ENCODE peak calls at places on chromosomes 13 and 19, in seven cellular contexts. Z is left ventricle myocardium inferior, T is fibroblast of lung, O is psoas muscle, A is tibial nerve, K is left lung, R is A549. L is an unnamed sample.

GRCh38 chr19:7926021-7926726 is at the start of gene CTXN1:
- DNase-seq in K (peak), A (peak), T (peak), R (peak), Z (peak), O (peak), L (peak)

GRCh38 chr19:29812881-29813275 is 1.1 kb downstream of the CCNE1 start:
- DNase-seq in K (no peak), O (no peak), A (no peak), R (no peak), T (no peak), Z (no peak), L (no peak)

GRCh38 chr19:49224856-49225255 is 67.3 kb downstream of the TRPM4 start:
- DNase-seq in T (peak), K (peak), R (peak), Z (peak), O (peak), A (no peak), L (peak)

GRCh38 chr13:52034616-52035226 is 10.2 kb downstream of the UTP14C start:
- DNase-seq in T (no peak), A (no peak), Z (no peak), R (no peak), O (no peak), K (no peak), L (no peak)

GRCh38 chr19:42155796-42156195 is 23.6 kb upstream of the POU2F2 start:
- DNase-seq in Z (no peak), A (no peak), O (no peak), T (no peak), K (no peak), R (no peak), L (no peak)

GRCh38 chr19:17766543-17767131 is 15.4 kb downstream of the FCHO1 start:
- DNase-seq in T (peak), R (peak), Z (peak), A (peak), O (peak), K (peak), L (peak)

GRCh38 chr13:98960331-98961203 is 17.3 kb downstream of the DOCK9 start:
- DNase-seq in Z (no peak), T (no peak), O (no peak), A (no peak), R (no peak), K (no peak), L (no peak)

GRCh38 chr19:55373993-55374757 is 2.5 kb upstream of the TMEM190 start:
- DNase-seq in Z (no peak), K (no peak), A (no peak), T (peak), O (no peak), R (peak), L (no peak)

GRCh38 chr13:66513728-66514127 is 716.4 kb downstream of the PCDH9 start:
- DNase-seq in T (peak), A (no peak), K (no peak), Z (no peak), O (no peak), R (no peak), L (no peak)

GRCh38 chr13:114152285-114152645 is 19.8 kb upstream of the RASA3 start:
- DNase-seq in T (no peak), K (no peak), O (no peak), Z (no peak), R (no peak), A (no peak), L (no peak)

GRCh38 chr13:30735025-30735967 is at the start of gene ALOX5AP:
- DNase-seq in R (no peak), K (peak), Z (no peak), A (no peak), O (no peak), T (no peak), L (no peak)

GRCh38 chr19:45863840-45864628 is at the start of gene FOXA3:
- DNase-seq in T (peak), A (no peak), R (peak), Z (no peak), K (peak), O (peak), L (peak)

GRCh38 chr19:16764280-16764679 is 44.6 kb downstream of the NWD1 start:
- DNase-seq in R (no peak), Z (no peak), O (no peak), K (no peak), A (no peak), T (no peak), L (no peak)

GRCh38 chr19:21705393-21705792 is 62.0 kb downstream of the ZNF100 start:
- DNase-seq in O (no peak), R (no peak), A (no peak), Z (no peak), T (no peak), K (no peak), L (no peak)

GRCh38 chr13:74221752-74222151 is 87.5 kb upstream of the KLF12 start:
- DNase-seq in O (no peak), T (no peak), A (no peak), K (no peak), R (no peak), Z (no peak), L (no peak)

GRCh38 chr19:38224014-38224862 is at the start of gene DPF1:
- DNase-seq in R (peak), A (no peak), O (peak), K (no peak), Z (peak), T (peak), L (peak)

GRCh38 chr13:107665926-107666458 is 549.3 kb downstream of the LIG4 start:
- DNase-seq in O (no peak), R (no peak), Z (no peak), A (no peak), K (no peak), T (peak), L (no peak)

GRCh38 chr13:24745861-24746617 is 17.9 kb upstream of the RNF17 start:
- DNase-seq in O (no peak), K (no peak), R (no peak), T (peak), Z (no peak), A (no peak), L (no peak)

GRCh38 chr13:114010401-114011101 is 36.7 kb upstream of the C13orf46 start:
- DNase-seq in Z (no peak), T (no peak), R (no peak), K (no peak), A (no peak), O (peak), L (no peak)

GRCh38 chr13:100098445-100099116 is 9.7 kb downstream of the PCCA start:
- DNase-seq in A (no peak), R (no peak), O (no peak), T (no peak), Z (no peak), K (no peak), L (no peak)

GRCh38 chr13:85528578-85529215 is 270.5 kb downstream of the SLITRK6 start:
- DNase-seq in A (no peak), Z (no peak), T (peak), R (peak), O (no peak), K (no peak), L (no peak)

GRCh38 chr13:99979453-99980200 is 2.0 kb upstream of the ZIC2 start:
- DNase-seq in O (no peak), T (no peak), R (peak), A (no peak), Z (no peak), K (no peak), L (peak)

GRCh38 chr19:16085115-16085514 is 8.8 kb downstream of the TPM4 start:
- DNase-seq in A (no peak), O (no peak), T (no peak), Z (no peak), R (no peak), K (peak), L (no peak)

GRCh38 chr13:40275636-40276035 is 390.8 kb downstream of the FOXO1 start:
- DNase-seq in O (no peak), T (peak), K (no peak), Z (no peak), A (no peak), R (no peak), L (no peak)

DNA sequence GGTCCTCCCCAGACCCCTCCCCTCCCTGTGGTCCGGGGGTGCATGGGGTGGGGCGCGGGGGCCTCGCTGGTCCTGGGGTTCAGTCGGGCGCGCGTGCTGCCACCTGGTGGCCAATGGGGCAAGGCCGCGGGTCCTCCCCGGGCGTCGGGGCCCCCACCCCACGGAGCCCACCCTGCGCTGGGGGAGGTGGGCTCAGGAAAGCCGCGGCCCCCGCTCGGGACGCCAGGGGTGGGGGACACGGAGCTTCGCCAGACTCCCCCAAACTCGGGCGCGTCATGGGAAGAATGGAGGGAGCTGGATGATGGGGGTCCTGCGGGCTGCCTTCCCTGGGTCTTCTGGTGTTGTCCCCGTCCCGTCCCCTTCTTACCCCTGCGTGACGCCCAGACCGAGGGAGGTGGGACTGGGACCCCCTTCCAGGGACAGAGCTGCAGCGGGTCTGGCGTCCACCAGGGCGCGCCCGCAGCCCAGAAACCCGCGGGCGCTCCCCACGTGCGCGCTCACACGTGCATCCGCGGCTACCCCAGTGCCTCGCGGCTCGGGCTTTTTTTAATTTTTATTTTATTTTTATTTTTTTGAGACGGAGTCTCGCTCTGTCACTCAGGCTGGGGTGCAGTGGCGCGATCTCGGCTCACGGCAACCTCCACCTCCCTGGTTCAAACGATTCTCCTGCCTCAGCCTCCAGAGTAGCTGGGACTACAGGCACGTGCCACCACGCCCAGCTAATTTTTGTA is 19.8 kb upstream of the TCF3 start:
- DNase-seq in R (no peak), K (no peak), A (no peak), Z (no peak), O (no peak), T (peak), L (peak)
- H3K4me3 ChIP-seq in R (peak), K (no peak), A (no peak), Z (peak), O (peak), T (no peak), L (peak)

DNA sequence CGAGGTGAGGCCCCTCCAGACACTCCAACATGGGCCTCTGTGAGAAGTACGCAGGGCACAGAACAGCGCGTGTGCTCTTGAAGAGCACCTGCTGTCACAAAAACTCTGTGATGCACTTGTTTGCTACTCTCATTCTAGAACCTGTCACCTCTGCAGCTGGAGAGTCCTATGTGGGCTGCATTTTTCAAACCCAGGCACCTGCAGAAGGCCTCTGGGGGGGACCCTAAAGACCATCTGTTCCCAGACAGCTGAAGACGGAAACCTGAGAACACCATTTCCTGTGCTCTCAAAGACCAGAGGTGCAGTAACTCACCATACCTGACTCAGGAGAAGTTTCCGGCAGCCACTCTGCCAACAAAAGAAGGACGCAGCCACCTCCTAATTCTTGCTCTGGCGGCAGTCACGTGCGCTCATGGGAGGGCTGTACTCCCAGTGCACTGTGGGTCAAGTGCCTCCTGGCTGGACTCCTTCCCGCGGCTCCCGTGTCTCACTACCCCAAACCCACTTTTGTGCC is 28.1 kb downstream of the RANBP3 start:
- DNase-seq in T (no peak), K (peak), A (no peak), R (no peak), O (no peak), Z (peak), L (no peak)
- H3K27ac ChIP-seq in T (no peak), K (no peak), A (no peak), R (no peak), O (no peak), Z (peak), L (no peak)

GRCh38 chr13:102978168-102978567 is 88.0 kb downstream of the SLC10A2 start:
- DNase-seq in A (no peak), Z (no peak), K (no peak), R (no peak), T (no peak), O (no peak), L (no peak)
- H3K4me3 ChIP-seq in A (peak), Z (peak), K (peak), R (no peak), T (no peak), O (peak), L (no peak)

GRCh38 chr13:44726214-44726613 is 150.1 kb upstream of the TSC22D1 start:
- DNase-seq in T (peak), R (no peak), A (no peak), K (no peak), Z (no peak), O (no peak), L (no peak)

GRCh38 chr13:44730099-44730498 is 154.0 kb upstream of the TSC22D1 start:
- DNase-seq in T (no peak), Z (no peak), A (no peak), K (no peak), O (no peak), R (no peak), L (no peak)

GRCh38 chr13:44732503-44733098 is 156.5 kb upstream of the TSC22D1 start:
- DNase-seq in A (no peak), O (peak), K (no peak), T (no peak), R (no peak), Z (no peak), L (no peak)

DNA sequence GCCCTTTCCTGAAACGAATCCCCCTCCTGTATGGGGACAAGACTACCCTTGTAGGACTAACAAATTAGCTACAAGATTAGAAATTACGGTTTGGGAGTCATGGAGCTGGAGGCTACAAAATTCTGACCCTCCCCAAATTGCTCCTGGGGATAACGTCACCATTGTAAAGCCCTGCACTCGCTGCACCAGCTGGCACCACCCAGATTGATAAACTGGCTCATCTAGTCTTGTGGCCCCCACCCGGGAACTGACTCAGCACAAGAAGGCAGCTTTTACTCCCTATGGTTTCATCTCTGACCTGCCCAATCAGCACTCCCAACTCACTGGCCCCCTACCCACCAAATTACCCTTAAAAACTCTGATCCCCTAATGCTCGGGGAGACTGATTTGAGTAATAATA is 150.6 kb upstream of the TSC22D1 start:
- DNase-seq in T (no peak), K (no peak), Z (no peak), O (no peak), A (no peak), R (no peak), L (no peak)
- H3K27ac ChIP-seq in T (peak), K (no peak), Z (no peak), O (no peak), A (no peak), R (no peak), L (no peak)

L was measured in WERI-Rb-1.